ENCODE peak calls at places on chromosomes 16 and 17, in five cellular contexts. One of them, this sample, is unnamed.
A peak's percentile ranks its signal among the peaks of the same experiment; 100 is the strongest.

GRCh38 chr16:57235128-57236092 is 9.6 kb upstream of the ARL2BP start:
- DNase-seq in WTC11: no peak
- DNase-seq in AG10803: no peak
- DNase-seq in heart right ventricle: no peak
- DNase-seq in sigmoid colon: no peak
- DNase-seq in this sample: no peak

GRCh38 chr17:45920083-45920482 is 25.7 kb downstream of the MAPT start:
- DNase-seq in sigmoid colon: no peak
- DNase-seq in heart right ventricle: no peak
- DNase-seq in WTC11: no peak
- DNase-seq in AG10803: no peak
- DNase-seq in this sample: no peak

GRCh38 chr17:55793272-55793671 is 42.4 kb downstream of the PCTP start:
- DNase-seq in sigmoid colon: no peak
- DNase-seq in heart right ventricle: no peak
- DNase-seq in WTC11: no peak
- DNase-seq in AG10803: no peak
- DNase-seq in this sample: no peak

GRCh38 chr16:63581560-63581959 is 1540.3 kb downstream of the CDH11 start:
- DNase-seq in sigmoid colon: no peak
- DNase-seq in WTC11: no peak
- DNase-seq in AG10803: no peak
- DNase-seq in heart right ventricle: peak; percentile 25
- DNase-seq in this sample: no peak

GRCh38 chr16:50861926-50862325 is 120.0 kb downstream of the CYLD start:
- DNase-seq in WTC11: no peak
- DNase-seq in heart right ventricle: no peak
- DNase-seq in sigmoid colon: no peak
- DNase-seq in AG10803: peak; percentile 21
- DNase-seq in this sample: no peak

GRCh38 chr16:22638393-22639206 is 127.9 kb downstream of the NPIPB5 start:
- DNase-seq in WTC11: no peak
- DNase-seq in AG10803: peak; percentile 88
- DNase-seq in heart right ventricle: no peak
- DNase-seq in sigmoid colon: no peak
- DNase-seq in this sample: no peak

GRCh38 chr17:57406131-57406980 is 150.0 kb downstream of the MSI2 start:
- DNase-seq in heart right ventricle: no peak
- DNase-seq in WTC11: no peak
- DNase-seq in sigmoid colon: no peak
- DNase-seq in AG10803: peak; percentile 26
- DNase-seq in this sample: no peak

GRCh38 chr16:73037845-73038570 is 9.9 kb downstream of the ZFHX3 start:
- DNase-seq in sigmoid colon: peak; percentile 63
- DNase-seq in AG10803: no peak
- DNase-seq in WTC11: no peak
- DNase-seq in heart right ventricle: no peak
- DNase-seq in this sample: no peak

GRCh38 chr17:17114592-17115225 is 72.5 kb downstream of the MPRIP start:
- DNase-seq in WTC11: no peak
- DNase-seq in heart right ventricle: no peak
- DNase-seq in sigmoid colon: no peak
- DNase-seq in AG10803: no peak
- DNase-seq in this sample: no peak

GRCh38 chr16:67922221-67922620 is 9.4 kb downstream of the CTRL start:
- DNase-seq in heart right ventricle: no peak
- DNase-seq in sigmoid colon: no peak
- DNase-seq in AG10803: no peak
- DNase-seq in WTC11: no peak
- DNase-seq in this sample: no peak

GRCh38 chr17:76446449-76447231 is 6.3 kb downstream of the UBE2O start:
- DNase-seq in heart right ventricle: no peak
- DNase-seq in WTC11: no peak
- DNase-seq in sigmoid colon: no peak
- DNase-seq in AG10803: peak; percentile 71
- DNase-seq in this sample: no peak

GRCh38 chr16:77834600-77834963 is 46.2 kb downstream of the VAT1L start:
- DNase-seq in heart right ventricle: no peak
- DNase-seq in AG10803: peak; percentile 91
- DNase-seq in sigmoid colon: no peak
- DNase-seq in WTC11: no peak
- DNase-seq in this sample: no peak

GRCh38 chr17:16085066-16085699 is 85.6 kb downstream of the TTC19 start:
- DNase-seq in AG10803: peak; percentile 78
- DNase-seq in sigmoid colon: no peak
- DNase-seq in WTC11: no peak
- DNase-seq in heart right ventricle: no peak
- DNase-seq in this sample: no peak

GRCh38 chr17:21089145-21089544 is 37.6 kb upstream of the DHRS7B start:
- DNase-seq in AG10803: peak; percentile 51
- DNase-seq in WTC11: no peak
- DNase-seq in heart right ventricle: no peak
- DNase-seq in sigmoid colon: no peak
- DNase-seq in this sample: no peak

GRCh38 chr16:57762365-57763289 is 27.1 kb downstream of the KATNB1 start:
- DNase-seq in sigmoid colon: no peak
- DNase-seq in AG10803: no peak
- DNase-seq in WTC11: no peak
- DNase-seq in heart right ventricle: no peak
- DNase-seq in this sample: no peak

GRCh38 chr17:57401556-57402488 is 145.5 kb downstream of the MSI2 start:
- DNase-seq in heart right ventricle: no peak
- DNase-seq in AG10803: no peak
- DNase-seq in sigmoid colon: no peak
- DNase-seq in WTC11: peak; percentile 49
- DNase-seq in this sample: no peak

GRCh38 chr17:82200135-82200534 is 12.5 kb downstream of the CCDC57 start:
- DNase-seq in AG10803: no peak
- DNase-seq in sigmoid colon: no peak
- DNase-seq in WTC11: no peak
- DNase-seq in heart right ventricle: no peak
- DNase-seq in this sample: no peak

GRCh38 chr17:81401727-81402529 is 6.7 kb downstream of the BAHCC1 start:
- DNase-seq in AG10803: peak; percentile 51
- DNase-seq in WTC11: peak; percentile 71
- DNase-seq in sigmoid colon: no peak
- DNase-seq in heart right ventricle: peak; percentile 69
- DNase-seq in this sample: no peak

GRCh38 chr16:27430923-27431484 is 29.0 kb downstream of the IL21R start:
- DNase-seq in AG10803: peak; percentile 32
- DNase-seq in WTC11: no peak
- DNase-seq in sigmoid colon: peak; percentile 29
- DNase-seq in heart right ventricle: no peak
- DNase-seq in this sample: peak; percentile 5

GRCh38 chr17:64679710-64680216 is 17.7 kb upstream of the SMURF2 start:
- DNase-seq in heart right ventricle: no peak
- DNase-seq in WTC11: no peak
- DNase-seq in sigmoid colon: no peak
- DNase-seq in AG10803: peak; percentile 98
- DNase-seq in this sample: no peak

GRCh38 chr17:40490289-40490853 is 11.1 kb downstream of the TNS4 start:
- DNase-seq in WTC11: peak; percentile 46
- DNase-seq in AG10803: peak; percentile 86
- DNase-seq in heart right ventricle: peak; percentile 38
- DNase-seq in sigmoid colon: peak; percentile 97
- DNase-seq in this sample: no peak

GRCh38 chr17:21357281-21357680 is 18.9 kb upstream of the KCNJ12 start:
- DNase-seq in heart right ventricle: no peak
- DNase-seq in WTC11: no peak
- DNase-seq in sigmoid colon: no peak
- DNase-seq in AG10803: no peak
- DNase-seq in this sample: no peak

GRCh38 chr16:89111263-89111662 is 17.6 kb downstream of the ACSF3 start:
- DNase-seq in AG10803: no peak
- DNase-seq in WTC11: no peak
- DNase-seq in sigmoid colon: no peak
- DNase-seq in heart right ventricle: no peak
- DNase-seq in this sample: no peak

GRCh38 chr17:82118178-82118814 is 20.3 kb upstream of the FASN start:
- DNase-seq in sigmoid colon: no peak
- DNase-seq in heart right ventricle: no peak
- DNase-seq in WTC11: no peak
- DNase-seq in AG10803: no peak
- DNase-seq in this sample: no peak

GRCh38 chr17:28476076-28476475 is 2.6 kb downstream of the SLC13A2 start:
- DNase-seq in sigmoid colon: peak; percentile 13
- DNase-seq in heart right ventricle: no peak
- DNase-seq in WTC11: no peak
- DNase-seq in AG10803: no peak
- DNase-seq in this sample: no peak

GRCh38 chr16:17375388-17376304 is 95.1 kb downstream of the XYLT1 start:
- DNase-seq in WTC11: no peak
- DNase-seq in heart right ventricle: no peak
- DNase-seq in sigmoid colon: no peak
- DNase-seq in AG10803: no peak
- DNase-seq in this sample: no peak

GRCh38 chr16:649646-650045 is 481 bp downstream of the WDR90 start:
- DNase-seq in WTC11: no peak
- DNase-seq in heart right ventricle: no peak
- DNase-seq in AG10803: no peak
- DNase-seq in sigmoid colon: no peak
- DNase-seq in this sample: no peak

GRCh38 chr17:58574025-58574424 is 59.6 kb upstream of the MTMR4 start:
- DNase-seq in WTC11: no peak
- DNase-seq in sigmoid colon: no peak
- DNase-seq in heart right ventricle: no peak
- DNase-seq in AG10803: no peak
- DNase-seq in this sample: no peak

GRCh38 chr17:58576679-58577367 is 62.4 kb upstream of the MTMR4 start:
- DNase-seq in WTC11: no peak
- DNase-seq in sigmoid colon: no peak
- DNase-seq in AG10803: no peak
- DNase-seq in heart right ventricle: no peak
- DNase-seq in this sample: no peak

GRCh38 chr17:58572846-58573245 is 58.4 kb upstream of the MTMR4 start:
- DNase-seq in WTC11: no peak
- DNase-seq in sigmoid colon: no peak
- DNase-seq in AG10803: no peak
- DNase-seq in heart right ventricle: no peak
- DNase-seq in this sample: no peak

GRCh38 chr17:58575511-58575910 is 61.1 kb upstream of the MTMR4 start:
- DNase-seq in WTC11: no peak
- DNase-seq in heart right ventricle: no peak
- DNase-seq in AG10803: peak; percentile 55
- DNase-seq in sigmoid colon: no peak
- DNase-seq in this sample: no peak

DNA sequence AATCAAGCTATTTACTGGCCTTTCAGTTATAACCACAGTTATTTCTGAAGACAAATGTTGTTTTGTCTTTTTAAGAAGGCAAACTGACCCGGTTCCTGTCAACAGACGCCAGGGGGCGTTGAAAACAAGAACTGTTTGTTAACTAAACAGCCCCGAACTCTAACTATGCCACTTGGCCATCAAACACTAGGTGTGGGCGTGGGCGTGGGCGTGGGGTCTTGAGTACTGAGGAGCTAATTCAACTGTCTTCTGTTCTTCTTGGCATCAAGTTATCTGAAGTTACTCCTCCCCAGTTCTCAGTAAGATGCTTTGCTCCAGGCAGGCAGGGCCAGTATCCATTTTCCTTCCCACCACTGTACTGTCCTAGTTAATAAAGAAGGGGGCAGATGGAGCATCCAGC is 63.3 kb upstream of the MTMR4 start:
- DNase-seq in sigmoid colon: no peak
- DNase-seq in heart right ventricle: peak; percentile 23
- DNase-seq in AG10803: peak; percentile 56
- DNase-seq in WTC11: peak; percentile 58
- DNase-seq in this sample: peak; percentile 20
- TF ChIP-seq CTCF in sigmoid colon: no peak
- TF ChIP-seq CTCF in heart right ventricle: peak; percentile 71
- TF ChIP-seq CTCF in AG10803: peak; percentile 75
- TF ChIP-seq CTCF in WTC11: peak; percentile 68
- TF ChIP-seq CTCF in this sample: peak; percentile 61

GRCh38 chr16:21279501-21279900 is 1.4 kb upstream of the CRYM start:
- DNase-seq in heart right ventricle: no peak
- DNase-seq in WTC11: no peak
- DNase-seq in AG10803: no peak
- DNase-seq in sigmoid colon: no peak
- DNase-seq in this sample: no peak

GRCh38 chr16:21284414-21284813 is 6.3 kb upstream of the CRYM start:
- DNase-seq in sigmoid colon: no peak
- DNase-seq in heart right ventricle: no peak
- DNase-seq in AG10803: no peak
- DNase-seq in WTC11: no peak
- DNase-seq in this sample: no peak

GRCh38 chr16:21277927-21278706 is at the start of gene CRYM:
- DNase-seq in WTC11: peak; percentile 82
- DNase-seq in AG10803: no peak
- DNase-seq in heart right ventricle: peak; percentile 75
- DNase-seq in sigmoid colon: peak; percentile 79
- DNase-seq in this sample: peak; percentile 19

GRCh38 chr16:21281698-21282389 is 3.8 kb upstream of the CRYM start:
- DNase-seq in heart right ventricle: no peak
- DNase-seq in AG10803: no peak
- DNase-seq in WTC11: no peak
- DNase-seq in sigmoid colon: no peak
- DNase-seq in this sample: no peak

DNA sequence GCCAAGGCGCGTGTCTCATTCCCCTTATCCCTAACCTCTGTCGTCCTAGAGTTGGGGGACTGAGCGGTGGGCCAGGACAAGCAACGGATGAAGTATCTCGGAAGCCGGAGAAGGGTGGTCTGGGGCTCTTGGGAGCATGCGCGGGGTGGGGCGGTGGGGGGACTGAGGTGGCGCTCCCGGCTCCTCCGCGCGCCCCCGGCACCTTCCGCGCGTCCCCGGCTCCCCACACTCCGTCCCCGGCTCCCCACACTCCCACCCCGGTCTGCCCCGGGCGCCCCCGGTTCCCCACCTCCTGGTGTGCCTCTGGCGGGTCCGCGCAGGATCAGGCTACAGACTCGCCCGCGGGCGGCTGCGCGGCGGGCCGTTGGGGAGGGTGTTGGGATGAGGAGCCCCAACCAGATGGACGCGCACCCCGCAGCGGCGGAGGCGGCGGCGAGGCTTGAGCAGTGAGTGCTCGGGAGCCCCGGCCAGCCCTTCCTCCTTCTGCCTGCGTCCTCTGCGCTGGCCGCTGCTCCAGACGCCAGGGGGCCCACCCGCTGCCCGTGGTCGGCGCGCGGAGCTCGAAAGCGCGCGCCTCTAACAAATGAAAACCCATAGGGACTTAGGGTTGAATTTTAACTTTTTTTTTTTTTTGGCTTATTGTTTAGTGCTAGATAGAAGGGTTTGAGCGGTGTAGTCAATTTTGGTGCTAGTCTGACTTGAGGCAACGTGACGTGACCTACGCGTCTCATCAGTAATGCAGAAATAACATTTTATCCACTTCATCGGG is 5.6 kb upstream of the CRYM start:
- DNase-seq in AG10803: no peak
- DNase-seq in heart right ventricle: peak; percentile 64
- DNase-seq in WTC11: peak; percentile 79
- DNase-seq in sigmoid colon: peak; percentile 75
- DNase-seq in this sample: no peak
- TF ChIP-seq CTCF in AG10803: peak; percentile 37
- TF ChIP-seq CTCF in heart right ventricle: peak; percentile 62
- TF ChIP-seq CTCF in WTC11: no peak
- TF ChIP-seq CTCF in sigmoid colon: no peak
- TF ChIP-seq CTCF in this sample: no peak

GRCh38 chr17:15048381-15048780 is 216.7 kb downstream of the PMP22 start:
- DNase-seq in WTC11: no peak
- DNase-seq in heart right ventricle: no peak
- DNase-seq in sigmoid colon: no peak
- DNase-seq in AG10803: no peak
- DNase-seq in this sample: no peak
- TF ChIP-seq CTCF in WTC11: no peak
- TF ChIP-seq CTCF in heart right ventricle: no peak
- TF ChIP-seq CTCF in sigmoid colon: no peak
- TF ChIP-seq CTCF in AG10803: peak; percentile 15
- TF ChIP-seq CTCF in this sample: no peak

GRCh38 chr17:73643012-73643845 is 1.0 kb downstream of the SDK2 start:
- DNase-seq in WTC11: peak; percentile 47
- DNase-seq in sigmoid colon: no peak
- DNase-seq in AG10803: no peak
- DNase-seq in heart right ventricle: peak; percentile 34
- DNase-seq in this sample: peak; percentile 19
- TF ChIP-seq CTCF in WTC11: no peak
- TF ChIP-seq CTCF in sigmoid colon: no peak
- TF ChIP-seq CTCF in AG10803: peak; percentile 17
- TF ChIP-seq CTCF in heart right ventricle: peak; percentile 43
- TF ChIP-seq CTCF in this sample: no peak